ENCODE peak calls at places on chromosome 15, in seven cellular contexts. W is heart right ventricle; Q is activated CD4-positive, alpha-beta T cell treated with anti-CD3 and anti-CD28 coated beads for 36 hours; H is stimulated activated CD8-positive, alpha-beta memory T cell treated with anti-CD3 and anti-CD28 coated beads, Interleukin-2, amount 100 ng/mL, for 1 hour; G is H9; R is fibroblast of villous mesenchyme; K is CD4-positive, alpha-beta T cell. V is an unnamed sample.

GRCh38 chr15:53747501-53748068 is 11.9 kb downstream of the WDR72 start:
- DNase-seq in R (no peak), W (no peak), G (no peak), H (no peak), Q (no peak), K (no peak), V (no peak)

GRCh38 chr15:94412979-94413741 is 181.8 kb downstream of the MCTP2 start:
- DNase-seq in K (no peak), Q (no peak), W (no peak), G (no peak), R (peak; percentile 53), H (no peak), V (no peak)

GRCh38 chr15:41695750-41696436 is 35.7 kb downstream of the MGA start:
- DNase-seq in R (peak; percentile 80), G (no peak), H (no peak), W (no peak), Q (peak; percentile 66), K (peak; percentile 7), V (peak; percentile 43)

GRCh38 chr15:60002528-60003218 is 1.4 kb upstream of the FOXB1 start:
- DNase-seq in Q (no peak), G (no peak), R (no peak), W (no peak), H (no peak), K (no peak), V (no peak)

GRCh38 chr15:41987246-41987924 is 15.0 kb upstream of the EHD4 start:
- DNase-seq in K (no peak), Q (no peak), H (no peak), W (no peak), G (no peak), R (no peak), V (no peak)

GRCh38 chr15:41559489-41560177 is 621 bp downstream of the TYRO3 start:
- DNase-seq in R (no peak), Q (peak; percentile 12), G (peak; percentile 44), H (no peak), K (no peak), W (no peak), V (no peak)

GRCh38 chr15:75809986-75810750 is 33.1 kb upstream of the UBE2Q2 start:
- DNase-seq in K (no peak), G (peak; percentile 72), Q (peak; percentile 33), W (no peak), R (peak; percentile 31), H (no peak), V (no peak)

GRCh38 chr15:32856753-32857152 is 138.9 kb downstream of the GREM1 start:
- DNase-seq in H (no peak), K (no peak), W (no peak), Q (no peak), G (no peak), R (peak; percentile 57), V (no peak)

GRCh38 chr15:51338496-51338895 is at the start of gene CYP19A1:
- DNase-seq in G (no peak), R (no peak), Q (no peak), H (no peak), K (no peak), W (no peak), V (no peak)

GRCh38 chr15:80015156-80015555 is 44.2 kb upstream of the BCL2A1 start:
- DNase-seq in W (no peak), H (no peak), R (no peak), Q (no peak), G (no peak), K (no peak), V (no peak)

GRCh38 chr15:69568621-69569020 is 116.0 kb downstream of the RPLP1 start:
- DNase-seq in G (no peak), W (no peak), Q (no peak), K (no peak), R (peak; percentile 9), H (no peak), V (no peak)

GRCh38 chr15:66578286-66578875 is 12.6 kb upstream of the LCTL start:
- DNase-seq in H (no peak), G (no peak), Q (no peak), W (no peak), K (no peak), R (peak; percentile 55), V (no peak)

V was measured in DND-41.